ENCODE peak calls at places on chromosomes 12 and 14, in seven cellular contexts. E is right lobe of liver, Z is heart right ventricle, L is SK-N-SH, X is uterus, T is ovary, G is K562. W is an unnamed sample.

GRCh38 chr12:63301311-63301710 is 150.3 kb upstream of the AVPR1A start:
- DNase-seq in Z (no peak), L (no peak), T (no peak), G (no peak), E (no peak), X (no peak), W (no peak)

GRCh38 chr12:108629156-108629555 is 4.5 kb downstream of the SELPLG start:
- DNase-seq in E (no peak), G (peak; percentile 39), T (no peak), L (no peak), X (no peak), Z (no peak), W (no peak)

GRCh38 chr12:93572712-93573551 is 457 bp downstream of the SOCS2 start:
- DNase-seq in L (peak; percentile 32), X (peak; percentile 31), T (peak; percentile 25), E (no peak), Z (peak; percentile 53), G (no peak), W (peak; percentile 65)

GRCh38 chr14:92945544-92945943 is 22.6 kb downstream of the CHGA start:
- DNase-seq in G (no peak), T (no peak), X (no peak), Z (no peak), E (no peak), L (peak; percentile 73), W (no peak)

GRCh38 chr14:87745507-87746118 is 247.4 kb downstream of the GALC start:
- DNase-seq in T (no peak), X (no peak), E (peak; percentile 60), L (peak; percentile 52), G (peak; percentile 20), Z (no peak), W (peak; percentile 60)

GRCh38 chr12:54680374-54680773 is 32.2 kb upstream of the DCD start:
- DNase-seq in Z (no peak), E (no peak), G (peak; percentile 50), X (no peak), L (peak; percentile 10), T (no peak), W (peak; percentile 37)

GRCh38 chr14:37622231-37622923 is 26.9 kb downstream of the TTC6 start:
- DNase-seq in T (no peak), X (no peak), Z (no peak), G (no peak), E (no peak), L (no peak), W (no peak)

GRCh38 chr12:98998697-98999299 is 353.7 kb downstream of the APAF1 start:
- DNase-seq in G (peak; percentile 46), E (no peak), X (no peak), Z (no peak), T (no peak), L (peak; percentile 55), W (no peak)

GRCh38 chr12:57452937-57453509 is 2.1 kb upstream of the INHBE start:
- DNase-seq in Z (peak; percentile 82), E (peak; percentile 85), T (peak; percentile 59), X (peak; percentile 75), G (peak; percentile 70), L (peak; percentile 81), W (peak; percentile 88)

GRCh38 chr12:132246997-132247717 is 82.2 kb downstream of the GALNT9 start:
- DNase-seq in G (no peak), T (no peak), E (no peak), X (no peak), L (no peak), Z (no peak), W (no peak)

GRCh38 chr12:100329800-100330199 is 27.1 kb upstream of the SLC17A8 start:
- DNase-seq in T (no peak), Z (no peak), X (no peak), L (no peak), G (no peak), E (no peak), W (no peak)

GRCh38 chr14:94907626-94908261 is 137.8 kb upstream of the GSC start:
- DNase-seq in E (no peak), Z (no peak), G (no peak), X (no peak), L (peak; percentile 70), T (peak; percentile 26), W (no peak)

GRCh38 chr14:101121399-101122113 is 218.0 kb upstream of the RTL1 start:
- DNase-seq in E (peak; percentile 31), L (peak; percentile 23), T (no peak), X (no peak), G (no peak), Z (no peak), W (peak; percentile 37)

GRCh38 chr14:95062220-95062619 is 95.1 kb downstream of the DICER1 start:
- DNase-seq in G (no peak), X (no peak), E (no peak), L (no peak), Z (no peak), T (no peak), W (no peak)

GRCh38 chr12:25970916-25971674 is 12.6 kb downstream of the RASSF8 start:
- DNase-seq in X (peak; percentile 35), Z (no peak), G (no peak), E (no peak), T (no peak), L (no peak), W (no peak)

GRCh38 chr12:108337235-108338223 is 1.6 kb downstream of the CMKLR1 start:
- DNase-seq in T (no peak), L (peak; percentile 72), X (no peak), G (peak; percentile 89), Z (no peak), E (no peak), W (no peak)

DNA sequence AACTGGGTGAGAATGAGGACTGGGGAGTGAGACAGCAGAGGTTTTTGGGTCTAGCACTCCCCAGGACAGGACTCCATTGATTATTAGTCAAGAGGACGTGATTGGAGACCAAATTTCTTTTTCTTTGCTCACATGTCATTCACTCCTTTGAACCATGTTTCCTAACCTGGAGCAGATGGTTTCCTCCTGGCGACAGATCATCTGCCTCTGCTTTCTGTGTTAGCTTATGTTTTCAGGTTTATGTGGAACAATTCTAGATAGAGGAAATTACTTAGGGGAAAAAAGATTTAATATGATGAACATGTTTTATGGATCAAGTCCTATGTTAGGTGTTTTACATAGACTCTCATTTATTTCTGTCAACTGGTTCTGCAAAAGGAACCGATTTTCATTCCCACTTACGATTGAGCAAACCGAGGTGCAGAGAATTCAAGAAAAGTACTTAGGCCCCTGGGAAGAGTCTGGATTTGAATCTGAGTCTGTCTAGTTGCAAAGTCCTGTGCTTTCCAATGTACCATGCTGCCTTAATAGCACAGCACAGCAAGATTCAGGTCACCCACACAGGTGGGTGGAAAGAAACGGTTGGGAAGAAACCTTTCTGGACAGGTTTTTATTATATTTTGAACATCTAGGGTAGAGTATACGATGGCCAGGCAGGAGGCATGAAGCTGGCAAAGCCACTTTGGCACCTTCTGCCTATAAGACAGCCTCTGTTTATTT is 30.8 kb downstream of the SMOC1 start:
- DNase-seq in T (no peak), L (no peak), X (no peak), G (no peak), Z (no peak), E (no peak), W (no peak)
- H3K27me3 ChIP-seq in T (no peaks in the 10 kb centered on the region), L (no peaks in the 10 kb centered on the region), X (no peaks in the 10 kb centered on the region), G (no peaks in the 10 kb centered on the region), Z (peaks cover 7% of the 10 kb centered on the region), E (no peaks in the 10 kb centered on the region), W (no peaks in the 10 kb centered on the region)

DNA sequence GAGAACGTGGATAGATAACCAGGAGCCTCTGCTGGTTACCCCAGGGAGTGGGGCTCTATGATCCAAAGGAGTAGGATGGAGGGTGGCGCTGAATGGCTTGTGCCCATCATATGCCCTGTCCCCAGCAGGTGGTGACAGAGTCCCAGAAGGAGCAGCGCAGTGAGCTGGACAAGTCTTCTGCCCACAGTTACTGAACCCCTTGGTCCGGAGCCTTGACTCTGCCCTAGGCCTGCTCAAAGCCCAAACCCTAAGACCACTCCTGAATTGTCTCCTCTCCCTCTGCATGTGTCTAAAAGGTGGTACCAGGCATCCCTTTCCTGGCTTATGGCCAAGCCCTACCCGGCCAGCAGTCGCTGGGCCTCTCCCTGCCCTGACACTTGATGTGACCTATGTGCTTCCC is 3.2 kb downstream of the PRPH start:
- DNase-seq in G (no peak), Z (no peak), X (no peak), E (no peak), T (no peak), L (peak; percentile 55), W (no peak)
- H3K27me3 ChIP-seq in G (no peaks in the 10 kb centered on the region), Z (peaks cover 84% of the 10 kb centered on the region), X (peaks cover 40% of the 10 kb centered on the region), E (peaks cover 25% of the 10 kb centered on the region), T (peaks cover 5% of the 10 kb centered on the region), L (no peaks in the 10 kb centered on the region), W (peaks cover 39% of the 10 kb centered on the region)

GRCh38 chr12:52811191-52812072 is 2.5 kb downstream of the KRT4 start:
- DNase-seq in T (no peak), E (no peak), L (no peak), G (no peak), Z (no peak), X (no peak), W (no peak)

GRCh38 chr12:52812073-52812400 is 1.9 kb downstream of the KRT4 start:
- DNase-seq in X (no peak), Z (no peak), G (no peak), T (no peak), E (no peak), L (no peak), W (no peak)

GRCh38 chr12:52813885-52814709 is at the start of gene KRT4:
- DNase-seq in X (no peak), E (no peak), G (no peak), T (no peak), L (no peak), Z (no peak), W (no peak)

GRCh38 chr12:52813203-52813819 is 605 bp downstream of the KRT4 start:
- DNase-seq in T (no peak), E (no peak), L (no peak), G (no peak), X (no peak), Z (no peak), W (no peak)

DNA sequence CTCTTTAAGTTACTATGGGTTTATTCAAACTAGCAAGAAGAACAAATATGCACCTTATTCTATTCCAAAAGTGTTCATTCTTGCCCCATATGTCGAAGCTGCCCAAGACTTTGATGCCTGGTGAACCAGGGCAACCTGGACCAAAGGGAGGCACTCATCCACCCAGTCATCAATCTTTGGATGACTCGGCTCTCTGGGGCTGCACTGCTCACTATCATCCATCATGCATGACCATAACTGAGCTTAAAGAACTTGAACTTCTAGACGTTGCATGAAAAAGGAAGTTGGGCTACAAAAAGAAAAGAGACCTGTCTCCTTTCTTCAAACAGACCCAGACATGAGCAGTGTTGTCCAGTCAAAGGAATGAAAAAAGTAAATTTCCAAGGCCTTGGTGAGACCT is 1.2 kb downstream of the KRT4 start:
- DNase-seq in E (no peak), Z (no peak), G (no peak), T (no peak), X (no peak), L (no peak), W (no peak)
- H3K27me3 ChIP-seq in E (no peaks in the 10 kb centered on the region), Z (peaks cover 18% of the 10 kb centered on the region), G (peaks cover 53% of the 10 kb centered on the region), T (no peaks in the 10 kb centered on the region), X (no peaks in the 10 kb centered on the region), L (peaks cover 25% of the 10 kb centered on the region), W (no peaks in the 10 kb centered on the region)

DNA sequence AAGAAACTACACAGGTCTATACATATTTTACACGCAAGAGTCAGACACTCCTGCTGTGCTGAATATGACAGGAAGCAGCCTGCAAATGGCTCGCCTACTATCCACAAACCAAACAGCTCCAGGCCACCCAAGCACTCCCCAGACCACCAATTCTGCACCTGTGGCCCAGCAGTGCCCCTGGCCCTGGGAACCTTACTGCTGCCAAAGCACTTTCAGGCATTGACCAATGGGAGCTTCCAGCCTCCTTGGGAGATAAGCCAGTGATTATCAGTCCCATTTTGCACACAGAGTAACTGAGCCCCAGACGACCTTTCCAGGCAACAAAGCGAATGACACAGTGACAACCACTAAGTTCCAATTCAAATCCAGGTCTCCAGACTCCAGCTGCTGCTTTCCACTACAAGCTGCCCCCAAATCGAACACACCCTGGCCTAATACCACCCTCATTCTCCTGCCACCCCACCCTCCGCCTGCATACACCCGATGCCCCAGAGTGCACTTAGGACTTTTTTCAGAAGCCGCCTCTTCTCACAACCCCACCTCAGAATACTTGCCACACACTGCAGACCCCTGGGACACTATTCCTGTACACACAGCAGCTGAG is 126.2 kb upstream of the PRMT8 start:
- DNase-seq in G (no peak), E (no peak), Z (no peak), X (no peak), T (no peak), L (no peak), W (no peak)
- H3K27me3 ChIP-seq in G (peaks cover 34% of the 10 kb centered on the region), E (no peaks in the 10 kb centered on the region), Z (peaks cover 45% of the 10 kb centered on the region), X (peaks cover 12% of the 10 kb centered on the region), T (peaks cover 3% of the 10 kb centered on the region), L (peaks cover 50% of the 10 kb centered on the region), W (peaks cover 32% of the 10 kb centered on the region)